ENCODE peak calls at places on chromosomes 7 and 10, in five cellular contexts. X, Q, F, Z and Y are unnamed samples.

GRCh38 chr10:88881922-88882645 is 2.0 kb downstream of the STAMBPL1 start:
- DNase-seq in X (no peak), F (no peak), Z (no peak), Q (no peak), Y (no peak)

GRCh38 chr7:8161398-8161828 is 100.6 kb downstream of the ICA1 start:
- DNase-seq in Q (no peak), Z (no peak), F (no peak), X (no peak), Y (no peak)

GRCh38 chr7:1741751-1742554 is 71.9 kb downstream of the ELFN1 start:
- DNase-seq in F (no peak), Z (peak; percentile 41), Q (no peak), X (no peak), Y (no peak)

GRCh38 chr7:4886671-4887070 is 3.2 kb upstream of the RADIL start:
- DNase-seq in Z (no peak), F (no peak), Q (no peak), X (no peak), Y (no peak)

GRCh38 chr7:51593638-51594037 is 277.0 kb upstream of the COBL start:
- DNase-seq in X (no peak), Q (no peak), F (no peak), Z (no peak), Y (no peak)

GRCh38 chr7:28272461-28272877 is 91.9 kb upstream of the JAZF1 start:
- DNase-seq in F (no peak), Z (peak; percentile 20), X (peak; percentile 11), Q (no peak), Y (peak; percentile 19)

GRCh38 chr10:11295492-11295891 is 277.8 kb downstream of the CELF2 start:
- DNase-seq in Q (no peak), X (no peak), F (no peak), Z (no peak), Y (no peak)

GRCh38 chr7:66052447-66052846 is 23.2 kb upstream of the ASL start:
- DNase-seq in Z (no peak), Q (no peak), F (no peak), X (no peak), Y (no peak)

GRCh38 chr10:86285136-86285790 is 81.3 kb downstream of the GRID1 start:
- DNase-seq in Q (no peak), Z (no peak), X (no peak), F (no peak), Y (no peak)

GRCh38 chr7:142104550-142105527 is 6.7 kb upstream of the MGAM2 start:
- DNase-seq in Z (no peak), F (no peak), Q (no peak), X (no peak), Y (peak; percentile 47)

GRCh38 chr7:157241631-157242030 is 95.2 kb upstream of the DNAJB6 start:
- DNase-seq in X (no peak), F (no peak), Q (no peak), Z (no peak), Y (no peak)

GRCh38 chr10:3734111-3734510 is 50.9 kb downstream of the KLF6 start:
- DNase-seq in Q (no peak), F (no peak), Z (no peak), X (no peak), Y (no peak)

GRCh38 chr7:33903770-33904679 is 1.3 kb upstream of the BMPER start:
- DNase-seq in F (no peak), X (no peak), Z (peak; percentile 41), Q (no peak), Y (peak; percentile 75)

GRCh38 chr10:111018021-111018420 is 58.8 kb upstream of the ADRA2A start:
- DNase-seq in F (no peak), Q (no peak), X (no peak), Z (no peak), Y (peak; percentile 2)

GRCh38 chr10:46540412-46541016 is 15.9 kb downstream of the GPRIN2 start:
- DNase-seq in Z (no peak), X (no peak), Q (no peak), F (no peak), Y (no peak)

GRCh38 chr10:110706690-110707098 is 62.6 kb downstream of the RBM20 start:
- DNase-seq in Z (no peak), F (no peak), X (peak; percentile 88), Q (no peak), Y (peak; percentile 73)

GRCh38 chr10:74208081-74208480 is 57.1 kb downstream of the ADK start:
- DNase-seq in Z (no peak), Q (no peak), X (no peak), F (no peak), Y (no peak)

GRCh38 chr10:70890917-70891431 is 2.6 kb upstream of the PCBD1 start:
- DNase-seq in Q (no peak), Z (peak; percentile 72), X (no peak), F (no peak), Y (no peak)

GRCh38 chr10:26485150-26485941 is 47.2 kb downstream of the APBB1IP start:
- DNase-seq in Q (no peak), Z (no peak), X (no peak), F (no peak), Y (no peak)

GRCh38 chr10:78910476-78910875 is 158.3 kb upstream of the ZMIZ1 start:
- DNase-seq in F (no peak), X (no peak), Z (no peak), Q (no peak), Y (no peak)

GRCh38 chr7:104162081-104162480 is 45.7 kb downstream of the ORC5 start:
- DNase-seq in Z (no peak), Q (no peak), F (no peak), X (no peak), Y (no peak)

GRCh38 chr10:562142-562541 is 127.3 kb downstream of the DIP2C start:
- DNase-seq in F (no peak), X (no peak), Z (no peak), Q (no peak), Y (no peak)

GRCh38 chr7:10239643-10240345 is 733.9 kb upstream of the PHF14 start:
- DNase-seq in F (no peak), Q (no peak), Z (no peak), X (no peak), Y (no peak)

GRCh38 chr7:131040467-131040932 is 287.2 kb upstream of the MKLN1 start:
- DNase-seq in Z (no peak), Q (no peak), X (no peak), F (no peak), Y (no peak)

GRCh38 chr10:24920907-24921881 is 31.2 kb downstream of the PRTFDC1 start:
- DNase-seq in F (no peak), X (peak; percentile 85), Z (peak; percentile 32), Q (no peak), Y (peak; percentile 65)

GRCh38 chr7:106824458-106824857 is 40.6 kb upstream of the PIK3CG start:
- DNase-seq in X (no peak), F (no peak), Z (no peak), Q (no peak), Y (no peak)

GRCh38 chr10:99785646-99786045 is 3.2 kb downstream of the ABCC2 start:
- DNase-seq in Q (no peak), X (no peak), F (no peak), Z (no peak), Y (no peak)

GRCh38 chr7:142303650-142304049 is 45.8 kb upstream of the PRSS58 start:
- DNase-seq in Z (no peak), Q (no peak), F (no peak), X (no peak), Y (no peak)